ENCODE peak calls at places on chromosomes 12 and 14, in seven cellular contexts. P is HFFc6; S is T-helper 17 cell; V is T-helper 2 cell; H is naive thymus-derived CD8-positive, alpha-beta T cell; K is type B pancreatic cell; M is nucleus accumbens. G is an unnamed sample.

GRCh38 chr12:52646613-52647012 is 5.4 kb downstream of the KRT2 start:
- DNase-seq in P (no peak), S (no peak), V (no peak), H (no peak), K (no peak), M (no peak), G (no peak)

GRCh38 chr12:75759842-75760260 is 248.4 kb upstream of the KRR1 start:
- DNase-seq in P (peak), S (no peak), V (no peak), H (no peak), K (no peak), M (no peak), G (no peak)

GRCh38 chr14:77204457-77204796 is 22.8 kb downstream of the TMEM63C start:
- DNase-seq in P (no peak), S (no peak), V (no peak), H (no peak), K (no peak), M (no peak), G (no peak)

GRCh38 chr14:101109347-101109638 is 205.8 kb upstream of the RTL1 start:
- DNase-seq in P (no peak), S (no peak), V (no peak), H (peak), K (no peak), M (no peak), G (no peak)

GRCh38 chr14:28571636-28572035 is 195.0 kb upstream of the FOXG1 start:
- DNase-seq in P (no peak), S (no peak), V (no peak), H (no peak), K (no peak), M (no peak), G (no peak)

GRCh38 chr14:50109342-50109741 is 7.0 kb downstream of the VCPKMT start:
- DNase-seq in P (no peak), S (no peak), V (no peak), H (no peak), K (no peak), M (no peak), G (no peak)

GRCh38 chr14:79911762-79912161 is 299.5 kb downstream of the DIO2 start:
- DNase-seq in P (no peak), S (no peak), V (no peak), H (no peak), K (no peak), M (no peak), G (no peak)

GRCh38 chr14:50619569-50620141 is 48.5 kb downstream of the SAV1 start:
- DNase-seq in P (peak), S (no peak), V (no peak), H (no peak), K (no peak), M (no peak), G (no peak)

GRCh38 chr14:26729851-26730250 is 132.0 kb upstream of the NOVA1 start:
- DNase-seq in P (no peak), S (no peak), V (no peak), H (no peak), K (no peak), M (no peak), G (no peak)

GRCh38 chr14:31069343-31069742 is 43.2 kb upstream of the STRN3 start:
- DNase-seq in P (no peak), S (no peak), V (no peak), H (no peak), K (no peak), M (no peak), G (no peak)

GRCh38 chr14:86892167-86892956 is 1100.6 kb downstream of the GALC start:
- DNase-seq in P (peak), S (no peak), V (no peak), H (no peak), K (no peak), M (no peak), G (no peak)

GRCh38 chr12:90368081-90368480 is 586.9 kb downstream of the CCER1 start:
- DNase-seq in P (no peak), S (no peak), V (no peak), H (no peak), K (no peak), M (no peak), G (no peak)

GRCh38 chr14:59679872-59680271 is 103.3 kb upstream of the CCDC175 start:
- DNase-seq in P (no peak), S (no peak), V (no peak), H (no peak), K (no peak), M (no peak), G (no peak)

GRCh38 chr12:104458645-104459555 is 2.2 kb downstream of the CHST11 start:
- DNase-seq in P (no peak), S (no peak), V (no peak), H (no peak), K (no peak), M (no peak), G (peak)

GRCh38 chr12:88957358-88957757 is 377.1 kb upstream of the KITLG start:
- DNase-seq in P (peak), S (no peak), V (no peak), H (no peak), K (no peak), M (no peak), G (no peak)

GRCh38 chr14:80546056-80546854 is 335.0 kb upstream of the DIO2 start:
- DNase-seq in P (no peak), S (no peak), V (no peak), H (no peak), K (no peak), M (no peak), G (no peak)

GRCh38 chr12:130463259-130463658 is 125.6 kb downstream of the PIWIL1 start:
- DNase-seq in P (no peak), S (no peak), V (no peak), H (no peak), K (no peak), M (no peak), G (no peak)

GRCh38 chr14:56686416-56686815 is 106.8 kb downstream of the TMEM260 start:
- DNase-seq in P (no peak), S (no peak), V (no peak), H (no peak), K (no peak), M (peak), G (no peak)

GRCh38 chr12:2074792-2075191 is 22.0 kb downstream of the CACNA1C start:
- DNase-seq in P (no peak), S (no peak), V (no peak), H (no peak), K (no peak), M (no peak), G (no peak)

GRCh38 chr14:53306926-53307325 is 153.8 kb upstream of the DDHD1 start:
- DNase-seq in P (peak), S (no peak), V (no peak), H (no peak), K (no peak), M (peak), G (no peak)

GRCh38 chr14:96146131-96146771 is 58.4 kb upstream of the BDKRB2 start:
- DNase-seq in P (peak), S (no peak), V (no peak), H (no peak), K (peak), M (peak), G (no peak)

GRCh38 chr14:53542692-53543091 is 389.6 kb upstream of the DDHD1 start:
- DNase-seq in P (peak), S (no peak), V (no peak), H (no peak), K (no peak), M (no peak), G (no peak)

GRCh38 chr14:102215071-102215470 is 75.4 kb downstream of the WDR20 start:
- DNase-seq in P (no peak), S (no peak), V (no peak), H (no peak), K (no peak), M (no peak), G (no peak)

GRCh38 chr14:55131782-55132181 is 2.7 kb downstream of the LGALS3 start:
- DNase-seq in P (no peak), S (no peak), V (no peak), H (no peak), K (no peak), M (no peak), G (no peak)

GRCh38 chr14:70771781-70772212 is 37.5 kb downstream of the MAP3K9 start:
- DNase-seq in P (no peak), S (no peak), V (no peak), H (no peak), K (no peak), M (no peak), G (no peak)

G was measured in activated B cell treated with CpG ODN at 0.5 μM for 24 hours.